ENCODE peak calls at places on chromosomes 7 and 10, in nine cellular contexts. J is NCI-H2081; W is esophagus squamous epithelium; C is NCI-H1092 treated with DMSO at 0.1 percent for 48 hours; P is AG04450; M is LoVo; S is HTR-8/SVneo; O is Calu3; R is stimulated activated CD4-positive, alpha-beta T cell treated with anti-CD3 and anti-CD28 coated beads, Interleukin-2, amount 100 ng/mL, for 48 hours. L is an unnamed sample.

GRCh38 chr7:96910484-96910883 is 94.9 kb upstream of the DLX6 start:
- DNase-seq in J (no peak), W (no peak), C (no peak), P (no peak), M (no peak), S (no peak), O (no peak), R (no peak), L (no peak)

GRCh38 chr10:124627851-124628675 is 116.1 kb downstream of the FAM53B start:
- DNase-seq in J (no peak), W (no peak), C (no peak), P (no peak), M (no peak), S (no peak), O (no peak), R (no peak), L (no peak)

GRCh38 chr10:38127812-38128211 is 33.7 kb downstream of the ZNF37A start:
- DNase-seq in J (no peak), W (no peak), C (no peak), P (no peak), M (no peak), S (no peak), O (no peak), R (no peak), L (no peak)

GRCh38 chr10:125024496-125025234 is 82.7 kb downstream of the ZRANB1 start:
- DNase-seq in J (peak; percentile 79), W (no peak), C (peak; percentile 87), P (no peak), M (no peak), S (no peak), O (no peak), R (no peak), L (no peak)

GRCh38 chr7:20991544-20991943 is 204.9 kb upstream of the SP8 start:
- DNase-seq in J (peak; percentile 64), W (no peak), C (peak; percentile 25), P (no peak), M (no peak), S (no peak), O (no peak), R (no peak), L (no peak)

GRCh38 chr10:1666147-1666546 is 71.2 kb downstream of the ADARB2 start:
- DNase-seq in J (no peak), W (no peak), C (no peak), P (no peak), M (no peak), S (no peak), O (no peak), R (no peak), L (no peak)

GRCh38 chr7:81256991-81257390 is 338.1 kb upstream of the SEMA3C start:
- DNase-seq in J (no peak), W (no peak), C (no peak), P (no peak), M (peak; percentile 29), S (no peak), O (no peak), R (no peak), L (no peak)

GRCh38 chr10:62811159-62811875 is 4.8 kb downstream of the EGR2 start:
- DNase-seq in J (no peak), W (no peak), C (no peak), P (no peak), M (no peak), S (no peak), O (no peak), R (peak; percentile 68), L (no peak)

GRCh38 chr7:24757799-24758275 is 573 bp upstream of the GSDME start:
- DNase-seq in J (no peak), W (no peak), C (no peak), P (no peak), M (no peak), S (peak; percentile 34), O (no peak), R (no peak), L (no peak)

GRCh38 chr10:59580257-59580863 is 129.3 kb downstream of the SLC16A9 start:
- DNase-seq in J (peak; percentile 23), W (no peak), C (peak; percentile 10), P (peak; percentile 29), M (peak; percentile 25), S (peak; percentile 7), O (peak; percentile 8), R (no peak), L (no peak)

GRCh38 chr10:29760139-29760538 is 125.4 kb upstream of the SVIL start:
- DNase-seq in J (no peak), W (no peak), C (no peak), P (no peak), M (no peak), S (no peak), O (no peak), R (no peak), L (no peak)

GRCh38 chr10:95837783-95838182 is 70.0 kb upstream of the CC2D2B start:
- DNase-seq in J (no peak), W (no peak), C (no peak), P (no peak), M (no peak), S (no peak), O (no peak), R (no peak), L (peak; percentile 67)

GRCh38 chr10:17209931-17210330 is 8.5 kb upstream of the TRDMT1 start:
- DNase-seq in J (no peak), W (no peak), C (no peak), P (no peak), M (no peak), S (no peak), O (no peak), R (no peak), L (no peak)

GRCh38 chr7:51080622-51081269 is 235.9 kb downstream of the COBL start:
- DNase-seq in J (no peak), W (no peak), C (no peak), P (no peak), M (no peak), S (no peak), O (no peak), R (no peak), L (no peak)

GRCh38 chr10:96410296-96410695 is 51.5 kb upstream of the OPALIN start:
- DNase-seq in J (no peak), W (no peak), C (no peak), P (no peak), M (no peak), S (no peak), O (no peak), R (no peak), L (no peak)

GRCh38 chr7:2708041-2708440 is 20.0 kb downstream of the AMZ1 start:
- DNase-seq in J (no peak), W (no peak), C (no peak), P (no peak), M (no peak), S (no peak), O (no peak), R (no peak), L (no peak)

GRCh38 chr7:6074612-6075380 is 43.6 kb downstream of the ANKRD61 start:
- DNase-seq in J (no peak), W (no peak), C (no peak), P (no peak), M (no peak), S (no peak), O (no peak), R (no peak), L (peak; percentile 68)